ENCODE peak calls at places on chromosomes 2 and 18, in six cellular contexts. C is WTC11, Y is cardiac fibroblast, N is AG09319, L is osteocyte, X is GM20000. Q is an unnamed sample.

GRCh38 chr18:23998811-23999210 is 15.7 kb upstream of the TTC39C start:
- DNase-seq in X (no peak), L (no peak), C (no peak), N (no peak), Y (no peak), Q (no peak)

GRCh38 chr2:14560686-14561085 is 71.8 kb upstream of the LRATD1 start:
- DNase-seq in X (no peak), N (no peak), L (no peak), C (no peak), Y (no peak), Q (no peak)

GRCh38 chr2:120760446-120761135 is 24.9 kb downstream of the GLI2 start:
- DNase-seq in C (peak; percentile 11), Y (peak; percentile 67), N (no peak), X (no peak), L (no peak), Q (no peak)

GRCh38 chr18:48575658-48576453 is 37.0 kb downstream of the CTIF start:
- DNase-seq in Y (no peak), L (no peak), N (no peak), X (no peak), C (no peak), Q (peak; percentile 33)

GRCh38 chr2:207600211-207600610 is 25.0 kb downstream of the METTL21A start:
- DNase-seq in N (no peak), L (no peak), Y (no peak), C (no peak), X (no peak), Q (no peak)

GRCh38 chr18:34493566-34494358 is 216.3 kb upstream of the DTNA start:
- DNase-seq in X (peak; percentile 66), C (peak; percentile 66), N (no peak), L (no peak), Y (no peak), Q (peak; percentile 5)

GRCh38 chr2:195562624-195563566 is 94.1 kb upstream of the SLC39A10 start:
- DNase-seq in L (no peak), Y (peak; percentile 20), X (no peak), N (no peak), C (no peak), Q (no peak)

GRCh38 chr2:30161929-30162328 is 15.1 kb downstream of the YPEL5 start:
- DNase-seq in C (no peak), N (no peak), L (no peak), X (no peak), Y (no peak), Q (no peak)

GRCh38 chr2:203706403-203706802 is at the start of gene CD28:
- DNase-seq in L (no peak), C (no peak), Y (no peak), N (no peak), X (peak; percentile 78), Q (no peak)

GRCh38 chr2:217223222-217223930 is 363.5 kb upstream of the TNP1 start:
- DNase-seq in Y (peak; percentile 87), X (peak; percentile 73), N (peak; percentile 41), C (no peak), L (no peak), Q (no peak)

GRCh38 chr2:239772721-239773120 is 252.4 kb downstream of the NDUFA10 start:
- DNase-seq in C (no peak), L (peak; percentile 65), X (no peak), N (no peak), Y (no peak), Q (no peak)

GRCh38 chr2:62306751-62307468 is 111.0 kb downstream of the B3GNT2 start:
- DNase-seq in L (no peak), N (no peak), C (no peak), Y (peak; percentile 47), X (no peak), Q (no peak)

GRCh38 chr2:111050701-111051376 is 69.9 kb upstream of the BCL2L11 start:
- DNase-seq in L (peak; percentile 60), X (no peak), N (no peak), Y (no peak), C (no peak), Q (no peak)

GRCh38 chr2:158502984-158503383 is 46.2 kb downstream of the PKP4 start:
- DNase-seq in C (no peak), X (no peak), L (no peak), Y (peak; percentile 67), N (peak; percentile 79), Q (no peak)

GRCh38 chr2:58027029-58027428 is 19.6 kb upstream of the VRK2 start:
- DNase-seq in Y (no peak), L (no peak), C (no peak), N (no peak), X (no peak), Q (no peak)

GRCh38 chr2:1972948-1973347 is 228.6 kb upstream of the PXDN start:
- DNase-seq in Y (no peak), N (no peak), L (no peak), C (no peak), X (no peak), Q (no peak)

GRCh38 chr18:7152485-7152884 is 34.9 kb upstream of the LAMA1 start:
- DNase-seq in C (no peak), N (no peak), L (peak; percentile 42), Y (peak; percentile 23), X (no peak), Q (no peak)

GRCh38 chr18:10791141-10791808 is 265.4 kb downstream of the NAPG start:
- DNase-seq in Y (no peak), C (no peak), N (no peak), X (no peak), L (no peak), Q (no peak)

GRCh38 chr18:32696376-32696775 is 76.4 kb downstream of the KLHL14 start:
- DNase-seq in Y (no peak), L (no peak), C (no peak), N (no peak), X (no peak), Q (no peak)

GRCh38 chr2:233844836-233845235 is 9.5 kb downstream of the HJURP start:
- DNase-seq in L (peak; percentile 40), N (no peak), C (no peak), X (no peak), Y (no peak), Q (no peak)

GRCh38 chr2:44120428-44120827 is 48.2 kb upstream of the PPM1B start:
- DNase-seq in C (no peak), L (no peak), N (peak; percentile 81), Y (peak; percentile 78), X (no peak), Q (no peak)

GRCh38 chr2:133346654-133347053 is 221.6 kb downstream of the NCKAP5 start:
- DNase-seq in L (no peak), X (no peak), N (no peak), Y (peak; percentile 4), C (no peak), Q (no peak)

GRCh38 chr18:72651033-72651432 is 106.9 kb upstream of the CBLN2 start:
- DNase-seq in X (no peak), N (no peak), Y (no peak), L (no peak), C (no peak), Q (no peak)

GRCh38 chr2:112173646-112174319 is 35.6 kb downstream of the FBLN7 start:
- DNase-seq in Y (no peak), C (no peak), X (no peak), N (no peak), L (no peak), Q (no peak)

GRCh38 chr2:116754371-116755101 is 1060.0 kb upstream of the DDX18 start:
- DNase-seq in Y (no peak), N (no peak), C (peak; percentile 58), X (no peak), L (no peak), Q (peak; percentile 28)

GRCh38 chr2:217393585-217394032 is 533.7 kb upstream of the TNP1 start:
- DNase-seq in X (no peak), C (no peak), Y (peak; percentile 87), N (peak; percentile 90), L (no peak), Q (no peak)

GRCh38 chr2:56082665-56083064 is 101.1 kb upstream of the CCDC85A start:
- DNase-seq in N (no peak), X (no peak), C (no peak), Y (no peak), L (no peak), Q (no peak)

GRCh38 chr2:56077352-56077915 is 106.4 kb upstream of the CCDC85A start:
- DNase-seq in X (no peak), L (no peak), C (peak; percentile 63), N (no peak), Y (peak; percentile 16), Q (peak; percentile 8)
- TF ChIP-seq CTCF in X (peak; percentile 14), L (peak; percentile 50), C (peak; percentile 28), N (peak; percentile 21), Y (peak; percentile 58), Q (peak; percentile 68)

GRCh38 chr2:55011741-55012574 is 38.3 kb downstream of the RTN4 start:
- DNase-seq in L (no peak), C (no peak), N (no peak), X (no peak), Y (no peak), Q (no peak)

GRCh38 chr2:55010915-55011314 is 39.3 kb downstream of the RTN4 start:
- DNase-seq in X (no peak), N (no peak), Y (no peak), L (no peak), C (no peak), Q (no peak)

GRCh38 chr2:55014962-55015939 is 35.0 kb downstream of the RTN4 start:
- DNase-seq in C (peak; percentile 21), L (no peak), Y (peak; percentile 84), N (peak; percentile 70), X (peak; percentile 21), Q (no peak)

GRCh38 chr2:55012648-55013484 is 37.4 kb downstream of the RTN4 start:
- DNase-seq in X (no peak), L (no peak), N (no peak), C (no peak), Y (no peak), Q (no peak)

DNA sequence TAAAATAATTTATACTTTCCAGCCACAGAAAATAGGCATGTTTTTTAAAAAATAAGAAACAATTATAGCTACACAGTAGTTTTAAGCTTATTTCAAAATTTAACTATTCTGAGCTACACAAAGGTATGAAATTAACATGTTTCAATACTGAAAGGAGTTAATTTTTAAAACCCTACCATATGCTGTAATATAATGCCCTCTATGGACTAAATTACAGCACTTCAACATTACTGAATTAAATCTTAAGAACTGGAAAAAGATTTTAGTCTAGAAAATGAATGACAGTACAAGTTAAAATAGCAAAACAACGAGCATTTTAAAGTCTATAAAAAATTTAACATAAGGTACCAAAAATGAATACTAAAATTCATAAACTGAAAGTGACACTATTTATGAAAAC is 36.3 kb downstream of the RTN4 start:
- DNase-seq in C (no peak), X (no peak), L (no peak), Y (no peak), N (no peak), Q (no peak)
- TF ChIP-seq CTCF in C (no peak), X (no peak), L (peak; percentile 28), Y (no peak), N (peak; percentile 4), Q (no peak)

GRCh38 chr2:32010670-32011565 is at the start of gene MEMO1:
- DNase-seq in C (peak; percentile 92), L (peak; percentile 97), Y (peak; percentile 97), X (peak; percentile 94), N (peak; percentile 85), Q (peak; percentile 90)
- TF ChIP-seq CTCF in C (no peak), L (peak; percentile 15), Y (no peak), X (no peak), N (no peak), Q (no peak)

GRCh38 chr2:75728614-75729419 is 18.1 kb upstream of the GCFC2 start:
- DNase-seq in N (no peak), Y (no peak), C (no peak), X (no peak), L (no peak), Q (no peak)

GRCh38 chr2:75729861-75730260 is 19.1 kb upstream of the GCFC2 start:
- DNase-seq in L (no peak), X (no peak), C (no peak), Y (peak; percentile 18), N (no peak), Q (no peak)
- TF ChIP-seq CTCF in L (peak; percentile 39), X (no peak), C (no peak), Y (peak; percentile 11), N (peak; percentile 14), Q (peak; percentile 57)

Q was measured in neural crest cell.